ENCODE peak calls at places on chromosomes 16 and 17, in nine cellular contexts. O, A, L, W, S, T, X, U and Y are unnamed samples.
A peak's percentile ranks its signal among the peaks of the same experiment; 100 is the strongest.

GRCh38 chr16:12575288-12575687 is 228.4 kb downstream of the CPPED1 start:
- DNase-seq in O (no peak), A (no peak), L (no peak), W (no peak), S (no peak), T (no peak), X (no peak), U (no peak), Y (no peak)

GRCh38 chr16:6016530-6017184 is 919.1 kb upstream of the EEF2KMT start:
- DNase-seq in O (no peak), A (no peak), L (peak; percentile 56), W (no peak), S (peak; percentile 59), T (peak; percentile 46), X (no peak), U (no peak), Y (no peak)

GRCh38 chr16:79532785-79533184 is 67.8 kb downstream of the MAF start:
- DNase-seq in O (no peak), A (no peak), L (no peak), W (no peak), S (no peak), T (no peak), X (no peak), U (no peak), Y (no peak)

GRCh38 chr17:67496286-67496685 is 119.2 kb downstream of the PITPNC1 start:
- DNase-seq in O (no peak), A (no peak), L (no peak), W (no peak), S (no peak), T (no peak), X (no peak), U (no peak), Y (no peak)

GRCh38 chr16:9297437-9298113 is 206.1 kb downstream of the HAPSTR1 start:
- DNase-seq in O (no peak), A (peak; percentile 29), L (peak; percentile 56), W (no peak), S (no peak), T (no peak), X (no peak), U (peak; percentile 25), Y (no peak)

GRCh38 chr17:69492410-69493071 is 78.0 kb downstream of the MAP2K6 start:
- DNase-seq in O (no peak), A (no peak), L (no peak), W (no peak), S (no peak), T (no peak), X (peak; percentile 38), U (no peak), Y (no peak)

GRCh38 chr17:33390479-33391027 is 97.5 kb upstream of the ASIC2 start:
- DNase-seq in O (no peak), A (no peak), L (no peak), W (no peak), S (no peak), T (no peak), X (no peak), U (no peak), Y (no peak)

GRCh38 chr16:12392585-12393089 is 411.1 kb downstream of the CPPED1 start:
- DNase-seq in O (no peak), A (no peak), L (no peak), W (no peak), S (no peak), T (no peak), X (no peak), U (peak; percentile 21), Y (no peak)

GRCh38 chr17:57580055-57580739 is 164.9 kb downstream of the CCDC182 start:
- DNase-seq in O (no peak), A (no peak), L (no peak), W (no peak), S (no peak), T (no peak), X (no peak), U (no peak), Y (no peak)

GRCh38 chr17:63356275-63356905 is 89.7 kb downstream of the CYB561 start:
- DNase-seq in O (no peak), A (no peak), L (no peak), W (no peak), S (no peak), T (no peak), X (no peak), U (no peak), Y (no peak)

DNA sequence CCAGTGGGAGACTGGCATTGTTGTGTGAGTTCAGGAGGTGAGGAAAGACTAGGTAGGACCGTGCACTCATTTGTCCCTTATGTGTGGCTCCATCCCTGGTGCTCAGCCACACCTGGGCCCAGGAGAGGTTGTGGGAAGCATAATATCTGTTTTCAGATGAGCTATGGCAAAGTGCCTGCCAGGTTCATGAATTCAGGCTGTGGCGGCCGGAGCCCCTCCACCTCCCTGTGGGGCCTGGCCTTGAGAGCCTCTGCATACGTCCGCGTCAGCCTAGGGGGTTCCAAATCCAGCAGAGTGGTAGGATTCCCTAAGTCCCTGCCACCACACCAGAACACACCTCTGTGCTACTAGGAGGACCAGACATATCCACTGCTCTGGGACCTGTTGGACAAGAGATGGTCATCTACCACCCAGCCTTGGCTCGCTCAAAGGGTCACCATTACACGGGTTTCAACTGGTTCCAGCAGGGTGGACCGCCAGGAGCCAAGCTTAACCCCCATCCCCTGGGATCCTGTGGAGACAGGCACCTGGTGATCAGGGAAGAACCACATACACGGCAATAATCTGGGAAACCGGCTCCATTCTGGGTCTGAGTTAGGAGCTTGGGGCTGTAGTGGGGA is 2.0 kb downstream of the B3GNT9 start:
- DNase-seq in O (no peak), A (no peak), L (no peak), W (no peak), S (no peak), T (no peak), X (no peak), U (no peak), Y (no peak)
- H3K36me3 ChIP-seq in O (peaks cover 24% of the 10 kb centered on the region), A (peaks cover 57% of the 10 kb centered on the region), L (peaks cover 52% of the 10 kb centered on the region), W (peaks cover 61% of the 10 kb centered on the region), S (peaks cover 49% of the 10 kb centered on the region), T (peaks cover 13% of the 10 kb centered on the region), X (no peaks in the 10 kb centered on the region), U (no peaks in the 10 kb centered on the region), Y (peaks cover 13% of the 10 kb centered on the region)

GRCh38 chr17:7591596-7591995 is 1.7 kb upstream of the SOX15 start:
- DNase-seq in O (no peak), A (no peak), L (no peak), W (no peak), S (no peak), T (no peak), X (no peak), U (no peak), Y (no peak)
- H3K36me3 ChIP-seq in O (peaks cover 46% of the 10 kb centered on the region), A (peaks cover 98% of the 10 kb centered on the region), L (peaks cover 91% of the 10 kb centered on the region), W (peaks cover 75% of the 10 kb centered on the region), S (peaks cover 99% of the 10 kb centered on the region), T (peaks cover 20% of the 10 kb centered on the region), X (peaks cover 8% of the 10 kb centered on the region), U (no peaks in the 10 kb centered on the region), Y (peaks cover 62% of the 10 kb centered on the region)

GRCh38 chr17:54937018-54937417 is 31.4 kb downstream of the COX11 start:
- DNase-seq in O (no peak), A (no peak), L (no peak), W (no peak), S (no peak), T (no peak), X (peak; percentile 65), U (no peak), Y (no peak)

GRCh38 chr17:54935487-54935886 is 33.0 kb downstream of the COX11 start:
- DNase-seq in O (no peak), A (no peak), L (no peak), W (no peak), S (no peak), T (no peak), X (no peak), U (no peak), Y (no peak)

GRCh38 chr17:54932711-54933110 is 32.1 kb downstream of the TOM1L1 start:
- DNase-seq in O (no peak), A (no peak), L (no peak), W (no peak), S (no peak), T (no peak), X (no peak), U (no peak), Y (no peak)

GRCh38 chr17:54937426-54937825 is 31.0 kb downstream of the COX11 start:
- DNase-seq in O (no peak), A (no peak), L (no peak), W (no peak), S (no peak), T (no peak), X (peak; percentile 54), U (no peak), Y (no peak)

GRCh38 chr17:54933921-54934320 is 33.3 kb downstream of the TOM1L1 start:
- DNase-seq in O (no peak), A (no peak), L (no peak), W (no peak), S (no peak), T (no peak), X (no peak), U (no peak), Y (no peak)
- H3K36me3 ChIP-seq in O (no peaks in the 10 kb centered on the region), A (peaks cover 18% of the 10 kb centered on the region), L (peaks cover 45% of the 10 kb centered on the region), W (peaks cover 37% of the 10 kb centered on the region), S (peaks cover 65% of the 10 kb centered on the region), T (no peaks in the 10 kb centered on the region), X (peaks cover 45% of the 10 kb centered on the region), U (no peaks in the 10 kb centered on the region), Y (no peaks in the 10 kb centered on the region)

GRCh38 chr17:16117149-16117548 is 98.2 kb downstream of the NCOR1 start:
- DNase-seq in O (no peak), A (no peak), L (no peak), W (no peak), S (no peak), T (no peak), X (no peak), U (no peak), Y (no peak)

GRCh38 chr17:16121915-16122314 is 93.4 kb downstream of the NCOR1 start:
- DNase-seq in O (no peak), A (no peak), L (no peak), W (no peak), S (no peak), T (no peak), X (no peak), U (no peak), Y (no peak)

GRCh38 chr17:16120937-16121336 is 94.4 kb downstream of the NCOR1 start:
- DNase-seq in O (no peak), A (no peak), L (no peak), W (no peak), S (no peak), T (no peak), X (no peak), U (no peak), Y (no peak)

GRCh38 chr17:16123531-16123930 is 91.8 kb downstream of the NCOR1 start:
- DNase-seq in O (no peak), A (no peak), L (no peak), W (no peak), S (no peak), T (no peak), X (no peak), U (no peak), Y (no peak)

DNA sequence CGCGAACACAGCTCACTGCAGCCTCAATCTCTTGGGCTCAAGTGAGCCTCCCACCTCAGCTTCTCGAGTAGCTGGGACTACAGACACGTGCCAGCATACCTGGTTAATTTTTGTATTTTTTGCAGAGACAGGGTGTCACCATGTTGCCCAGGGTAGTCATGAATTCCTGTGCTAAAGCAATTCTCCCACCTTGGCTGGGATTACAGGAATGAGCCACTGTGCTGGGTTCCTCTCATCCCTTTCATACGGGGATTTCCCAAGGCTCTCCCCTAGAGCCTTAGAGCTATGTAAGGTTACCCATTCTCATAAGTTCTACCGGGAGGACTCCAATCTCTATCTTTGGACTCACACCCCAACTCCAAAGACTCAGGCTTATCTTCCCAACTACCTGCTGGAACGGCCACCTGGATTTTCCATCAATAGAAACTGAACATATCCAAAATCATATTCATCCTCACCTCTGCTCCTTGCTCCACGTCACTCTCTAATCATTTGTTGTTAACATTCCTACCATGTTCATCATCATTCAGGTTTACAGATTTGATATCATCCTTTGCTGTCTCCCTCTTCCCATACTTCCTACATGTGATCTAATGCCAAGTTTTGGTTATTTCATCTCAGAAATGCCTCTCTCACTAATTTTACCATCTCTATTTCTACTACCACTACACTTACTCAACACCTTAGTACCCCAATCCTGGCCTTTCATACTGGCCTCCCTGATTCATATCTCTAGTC is 92.5 kb downstream of the NCOR1 start:
- DNase-seq in O (no peak), A (no peak), L (no peak), W (no peak), S (no peak), T (no peak), X (no peak), U (no peak), Y (no peak)
- H3K36me3 ChIP-seq in O (peaks cover 38% of the 10 kb centered on the region), A (peaks cover 94% of the 10 kb centered on the region), L (peaks cover 45% of the 10 kb centered on the region), W (peaks cover 76% of the 10 kb centered on the region), S (peaks cover 94% of the 10 kb centered on the region), T (peaks cover 2% of the 10 kb centered on the region), X (peaks cover 10% of the 10 kb centered on the region), U (no peaks in the 10 kb centered on the region), Y (peaks cover 38% of the 10 kb centered on the region)